ENCODE peak calls at places on chromosome 22, in nine cellular contexts. G is transverse colon, H is lung, F is AG04450, L is breast epithelium, D is uterus, Z is foreskin keratinocyte, U is cardiac muscle cell, P is stomach. S is an unnamed sample.

GRCh38 chr22:26852176-26852575 is 194.8 kb downstream of the MIAT start:
- DNase-seq in G (no peak), Z (no peak), P (no peak), H (peak; percentile 11), F (no peak), D (no peak), U (no peak), L (no peak), S (no peak)

GRCh38 chr22:29481265-29482000 is 1.4 kb downstream of the NEFH start:
- DNase-seq in L (no peak), D (no peak), Z (no peak), H (no peak), U (peak; percentile 27), F (no peak), P (no peak), G (no peak), S (no peak)

GRCh38 chr22:30903876-30904460 is 64.6 kb downstream of the MORC2 start:
- DNase-seq in H (no peak), Z (no peak), P (peak; percentile 17), F (no peak), U (no peak), D (no peak), L (no peak), G (no peak), S (no peak)

GRCh38 chr22:17743661-17744411 is 30.4 kb downstream of the BID start:
- DNase-seq in D (no peak), G (no peak), F (no peak), P (no peak), Z (no peak), U (no peak), L (no peak), H (no peak), S (no peak)

GRCh38 chr22:42172385-42173172 is 42.0 kb upstream of the CYP2D6 start:
- DNase-seq in L (no peak), G (peak; percentile 74), H (no peak), D (no peak), U (peak; percentile 47), Z (no peak), P (no peak), F (no peak), S (no peak)

GRCh38 chr22:17347724-17348123 is 21.5 kb upstream of the CECR2 start:
- DNase-seq in Z (no peak), G (no peak), H (no peak), L (no peak), U (no peak), D (no peak), F (no peak), P (no peak), S (no peak)

GRCh38 chr22:28112548-28113043 is 193.5 kb upstream of the PITPNB start:
- DNase-seq in Z (no peak), U (peak; percentile 72), F (no peak), L (no peak), D (peak; percentile 33), H (peak; percentile 34), P (no peak), G (no peak), S (peak; percentile 8)

GRCh38 chr22:38923463-38924196 is 33.8 kb upstream of the APOBEC3A start:
- DNase-seq in G (peak; percentile 77), H (peak; percentile 77), F (peak; percentile 64), P (peak; percentile 80), U (peak; percentile 87), Z (peak; percentile 59), D (peak; percentile 78), L (peak; percentile 80), S (peak; percentile 89)

DNA sequence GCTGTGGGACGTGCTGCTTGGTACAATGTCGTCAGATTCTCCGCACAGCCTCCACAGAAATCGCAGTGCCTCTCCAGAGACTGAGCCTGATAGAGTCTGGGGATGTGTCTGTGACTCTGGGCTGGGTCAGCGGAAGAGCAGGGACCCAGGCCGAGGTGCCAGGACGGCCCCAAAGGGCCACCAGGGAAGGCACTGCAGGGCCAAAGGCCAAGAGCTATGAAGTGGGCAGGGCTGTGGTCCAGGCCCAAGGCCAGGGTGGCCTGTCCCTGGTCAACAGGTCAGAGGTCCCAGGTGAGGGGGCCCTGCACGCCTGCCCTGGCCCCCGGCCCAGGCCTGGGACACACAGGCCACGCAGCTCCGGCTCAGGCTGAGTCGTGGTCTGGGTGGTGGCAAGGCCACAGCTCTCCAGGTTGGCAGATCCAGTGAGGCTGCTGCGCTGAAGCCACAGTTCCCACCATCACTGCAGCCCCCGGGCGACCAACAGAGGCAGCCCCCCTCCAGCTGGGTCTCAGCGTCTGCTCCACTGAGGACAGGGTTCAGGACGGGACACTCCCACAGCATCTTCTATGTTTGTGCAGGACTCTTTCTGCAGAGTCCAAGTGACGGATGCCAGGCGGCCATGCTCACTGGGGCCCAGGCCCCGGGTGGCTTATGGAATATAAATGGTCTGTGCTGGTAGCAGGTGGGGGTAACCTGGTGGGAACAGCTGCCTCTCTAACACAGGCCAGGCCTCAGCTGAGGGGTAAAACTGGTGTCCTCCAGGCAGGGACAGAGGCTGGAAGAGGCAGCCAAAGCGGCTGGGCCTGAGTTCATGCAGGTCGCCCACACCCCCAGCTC is 4.8 kb upstream of the PIM3 start:
- DNase-seq in L (no peak), H (no peak), Z (no peak), F (no peak), D (no peak), U (no peak), P (no peak), G (peak; percentile 6), S (no peak)
- H3K27ac ChIP-seq in L (peak overlapping the region; percentile 99), H (peak overlapping the region; percentile 94), Z (no peak overlapping the region), F (no peak overlapping the region), D (no peak overlapping the region), U (no peak overlapping the region), P (peak overlapping the region; percentile 94), G (no peak overlapping the region), S (no peak overlapping the region)

GRCh38 chr22:37804502-37804885 is 3.2 kb upstream of the GCAT start:
- DNase-seq in P (no peak), F (no peak), H (no peak), L (no peak), U (no peak), Z (no peak), D (no peak), G (no peak), S (no peak)

GRCh38 chr22:37803636-37804371 is 3.9 kb upstream of the GCAT start:
- DNase-seq in D (no peak), F (no peak), Z (no peak), L (no peak), U (no peak), G (no peak), H (no peak), P (no peak), S (no peak)

GRCh38 chr22:37803195-37803635 is 4.5 kb upstream of the GCAT start:
- DNase-seq in Z (no peak), D (no peak), P (no peak), U (no peak), L (no peak), F (no peak), G (no peak), H (no peak), S (no peak)

GRCh38 chr22:37801946-37802309 is 5.8 kb upstream of the GCAT start:
- DNase-seq in U (no peak), L (no peak), P (no peak), Z (no peak), F (no peak), D (no peak), H (no peak), G (no peak), S (no peak)

DNA sequence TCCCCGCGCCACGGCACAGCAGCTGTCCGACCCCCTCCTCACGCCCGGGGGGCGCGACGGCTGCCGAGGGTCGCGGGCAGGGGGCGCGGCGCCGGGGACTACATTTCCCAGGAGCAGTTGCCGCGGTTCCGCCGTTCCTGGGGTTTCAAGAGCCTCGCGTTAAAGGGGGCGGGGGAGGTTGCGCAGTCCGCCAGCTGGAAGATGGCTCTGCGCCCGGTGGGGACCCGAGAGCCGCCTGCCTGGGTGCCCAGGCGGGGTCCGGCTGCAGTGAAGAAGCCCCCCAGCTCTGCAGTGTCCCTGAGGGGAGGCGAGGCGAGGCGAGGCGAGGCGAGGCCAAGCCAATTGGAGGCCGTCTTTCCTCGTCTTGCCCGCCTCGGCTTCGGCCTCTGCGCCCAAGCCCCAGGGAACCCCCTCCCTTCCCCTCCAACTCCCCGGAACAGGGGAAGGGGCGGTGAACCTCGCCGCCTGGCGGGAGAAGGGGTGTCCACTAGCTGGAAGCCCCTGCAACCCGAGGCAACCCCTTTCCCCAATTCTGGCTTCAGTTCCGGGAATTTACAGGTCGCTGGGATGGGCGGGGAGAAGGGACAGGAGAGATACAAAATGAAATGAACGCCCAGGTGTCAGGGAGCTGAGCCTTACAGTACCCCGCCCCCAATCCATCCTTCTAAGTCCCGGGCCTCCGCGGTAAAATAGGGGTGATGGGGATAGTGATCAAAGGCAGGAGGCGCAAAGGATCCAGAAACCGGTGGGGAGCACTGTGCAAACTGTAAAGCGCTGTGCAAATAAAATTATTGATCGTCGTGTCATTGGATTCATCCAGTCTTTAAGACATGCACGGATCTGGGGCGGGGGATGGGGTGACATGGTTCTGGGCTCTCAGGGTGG is 5.2 kb upstream of the GCAT start:
- DNase-seq in H (no peak), U (peak; percentile 61), D (peak; percentile 59), G (peak; percentile 73), P (peak; percentile 60), Z (no peak), L (peak; percentile 50), F (no peak), S (peak; percentile 77)
- TF ChIP-seq CTCF in H (no peak), U (no peak), D (no peak), G (no peak), P (no peak), Z (no peak), L (no peak), F (no peak), S (no peak)

GRCh38 chr22:47396105-47396504 is 633.7 kb downstream of the TBC1D22A start:
- DNase-seq in F (no peak), G (no peak), H (no peak), D (no peak), Z (no peak), L (no peak), P (no peak), U (no peak), S (peak; percentile 7)
- H3K27me3 ChIP-seq in F (no peaks in the 10 kb centered on the region), G (no peaks in the 10 kb centered on the region), H (no peaks in the 10 kb centered on the region), D (no peaks in the 10 kb centered on the region), Z (no peaks in the 10 kb centered on the region), L (peaks cover 8% of the 10 kb centered on the region), P (no peaks in the 10 kb centered on the region), U (no peaks in the 10 kb centered on the region), S (no peaks in the 10 kb centered on the region)

GRCh38 chr22:25120093-25120561 is 79.5 kb upstream of the CRYBB3 start:
- DNase-seq in D (no peak), L (peak; percentile 91), U (peak; percentile 14), H (no peak), F (no peak), Z (no peak), P (peak; percentile 77), G (peak; percentile 69), S (no peak)

GRCh38 chr22:25123677-25124076 is 76.0 kb upstream of the CRYBB3 start:
- DNase-seq in G (no peak), P (no peak), U (no peak), H (no peak), F (no peak), L (no peak), D (no peak), Z (no peak), S (no peak)

GRCh38 chr22:25122136-25122764 is 77.4 kb upstream of the CRYBB3 start:
- DNase-seq in G (no peak), L (no peak), H (no peak), Z (no peak), U (no peak), F (no peak), D (no peak), P (no peak), S (no peak)

GRCh38 chr22:25119609-25120008 is 80.0 kb upstream of the CRYBB3 start:
- DNase-seq in D (no peak), P (no peak), F (no peak), U (no peak), G (no peak), H (no peak), L (no peak), Z (no peak), S (no peak)

DNA sequence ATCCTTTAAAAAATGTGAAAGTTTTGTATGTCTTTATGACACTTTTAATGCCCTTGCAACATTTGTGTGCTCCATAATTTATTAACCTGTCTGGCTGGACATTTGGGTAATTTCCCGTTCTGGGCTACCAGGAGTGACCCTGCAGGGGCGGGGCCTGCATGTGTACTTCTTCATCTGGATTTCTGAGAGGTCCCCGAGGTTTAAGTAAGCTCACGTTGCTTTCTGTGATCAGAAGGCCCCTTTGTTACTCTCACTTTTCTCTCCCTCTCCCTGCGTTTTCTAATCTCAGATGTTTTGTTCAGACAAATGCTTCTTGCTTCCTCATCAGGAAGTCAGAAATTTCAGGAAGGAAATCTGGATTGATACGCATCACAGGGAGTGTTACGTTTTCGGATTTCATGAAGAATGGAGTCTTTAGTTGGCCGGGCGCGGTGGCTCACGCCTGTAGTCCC is 78.9 kb upstream of the CRYBB3 start:
- DNase-seq in F (no peak), P (peak; percentile 55), L (peak; percentile 62), D (peak; percentile 24), Z (no peak), G (peak; percentile 46), U (no peak), H (peak; percentile 48), S (no peak)
- H3K27ac ChIP-seq in F (no peak overlapping the region), P (peak overlapping the region; percentile 82), L (peak overlapping the region; percentile 96), D (peak overlapping the region; percentile 64), Z (no peak overlapping the region), G (peak overlapping the region; percentile 72), U (no peak overlapping the region), H (peak overlapping the region; percentile 78), S (no peak overlapping the region)

S was measured in dorsolateral prefrontal cortex.